ENCODE peak calls at places on chromosomes 13 and 19, in four cellular contexts. One of them, this sample, is unnamed.

GRCh38 chr19:33819875-33820781 is 23.5 kb downstream of the KCTD15 start:
- DNase-seq in Calu3: peak
- DNase-seq in GM10248: peak
- DNase-seq in GM12865: peak
- DNase-seq in this sample: peak

GRCh38 chr19:46618670-46619231 is 6.1 kb downstream of the PTGIR start:
- DNase-seq in Calu3: no peak
- DNase-seq in GM10248: no peak
- DNase-seq in GM12865: peak
- DNase-seq in this sample: no peak

GRCh38 chr19:58434217-58434616 is 5.7 kb downstream of the ZNF132 start:
- DNase-seq in Calu3: no peak
- DNase-seq in GM10248: no peak
- DNase-seq in GM12865: no peak
- DNase-seq in this sample: no peak

GRCh38 chr13:45936621-45937020 is 85.1 kb upstream of the SIAH3 start:
- DNase-seq in Calu3: no peak
- DNase-seq in GM10248: no peak
- DNase-seq in GM12865: no peak
- DNase-seq in this sample: no peak

GRCh38 chr19:8526345-8527062 is 12.5 kb upstream of the ZNF414 start:
- DNase-seq in Calu3: peak
- DNase-seq in GM10248: peak
- DNase-seq in GM12865: peak
- DNase-seq in this sample: peak

GRCh38 chr13:98155475-98156111 is 12.7 kb downstream of the FARP1 start:
- DNase-seq in Calu3: no peak
- DNase-seq in GM10248: no peak
- DNase-seq in GM12865: no peak
- DNase-seq in this sample: no peak

GRCh38 chr13:110536006-110536693 is 25.4 kb downstream of the RAB20 start:
- DNase-seq in Calu3: no peak
- DNase-seq in GM10248: peak
- DNase-seq in GM12865: no peak
- DNase-seq in this sample: no peak

GRCh38 chr13:44311011-44311481 is 62.6 kb upstream of the SERP2 start:
- DNase-seq in Calu3: peak
- DNase-seq in GM10248: no peak
- DNase-seq in GM12865: no peak
- DNase-seq in this sample: no peak

GRCh38 chr13:110023729-110024645 is 237.6 kb upstream of the IRS2 start:
- DNase-seq in Calu3: no peak
- DNase-seq in GM10248: no peak
- DNase-seq in GM12865: no peak
- DNase-seq in this sample: no peak

GRCh38 chr13:68190826-68191225 is 960.7 kb upstream of the PCDH9 start:
- DNase-seq in Calu3: peak
- DNase-seq in GM10248: no peak
- DNase-seq in GM12865: no peak
- DNase-seq in this sample: no peak

GRCh38 chr13:76489299-76489698 is 396.9 kb downstream of the KCTD12 start:
- DNase-seq in Calu3: no peak
- DNase-seq in GM10248: no peak
- DNase-seq in GM12865: no peak
- DNase-seq in this sample: no peak

GRCh38 chr19:13298565-13299481 is 148.6 kb downstream of the IER2 start:
- DNase-seq in Calu3: no peak
- DNase-seq in GM10248: no peak
- DNase-seq in GM12865: no peak
- DNase-seq in this sample: no peak

GRCh38 chr13:63706751-63707150 is 2291.1 kb upstream of the PCDH20 start:
- DNase-seq in Calu3: no peak
- DNase-seq in GM10248: no peak
- DNase-seq in GM12865: no peak
- DNase-seq in this sample: no peak

GRCh38 chr19:17327654-17328516 is 6.8 kb downstream of the ANO8 start:
- DNase-seq in Calu3: no peak
- DNase-seq in GM10248: peak
- DNase-seq in GM12865: peak
- DNase-seq in this sample: peak

GRCh38 chr13:109779074-109779473 is 7.3 kb downstream of the IRS2 start:
- DNase-seq in Calu3: no peak
- DNase-seq in GM10248: no peak
- DNase-seq in GM12865: no peak
- DNase-seq in this sample: no peak

GRCh38 chr19:10593820-10594637 is 6.9 kb upstream of the AP1M2 start:
- DNase-seq in Calu3: no peak
- DNase-seq in GM10248: no peak
- DNase-seq in GM12865: peak
- DNase-seq in this sample: no peak

GRCh38 chr13:106110241-106110855 is 425.1 kb downstream of the EFNB2 start:
- DNase-seq in Calu3: no peak
- DNase-seq in GM10248: no peak
- DNase-seq in GM12865: no peak
- DNase-seq in this sample: no peak

GRCh38 chr13:20570540-20570939 is 3.6 kb downstream of the IFT88 start:
- DNase-seq in Calu3: no peak
- DNase-seq in GM10248: no peak
- DNase-seq in GM12865: no peak
- DNase-seq in this sample: no peak

GRCh38 chr13:38954291-38954690 is 36.3 kb downstream of the STOML3 start:
- DNase-seq in Calu3: no peak
- DNase-seq in GM10248: no peak
- DNase-seq in GM12865: no peak
- DNase-seq in this sample: no peak

GRCh38 chr13:33927315-33927714 is 109.4 kb downstream of the RFC3 start:
- DNase-seq in Calu3: no peak
- DNase-seq in GM10248: no peak
- DNase-seq in GM12865: no peak
- DNase-seq in this sample: no peak

GRCh38 chr19:32691291-32691951 is at the start of gene NUDT19:
- DNase-seq in Calu3: peak
- DNase-seq in GM10248: peak
- DNase-seq in GM12865: peak
- DNase-seq in this sample: peak

GRCh38 chr13:85247780-85248179 is 551.4 kb downstream of the SLITRK6 start:
- DNase-seq in Calu3: no peak
- DNase-seq in GM10248: no peak
- DNase-seq in GM12865: no peak
- DNase-seq in this sample: no peak

GRCh38 chr13:98563071-98563470 is 13.8 kb downstream of the STK24 start:
- DNase-seq in Calu3: no peak
- DNase-seq in GM10248: no peak
- DNase-seq in GM12865: peak
- DNase-seq in this sample: no peak

GRCh38 chr19:6822311-6822670 is 49.8 kb downstream of the VAV1 start:
- DNase-seq in Calu3: no peak
- DNase-seq in GM10248: no peak
- DNase-seq in GM12865: no peak
- DNase-seq in this sample: no peak

GRCh38 chr19:19900124-19900523 is 622 bp upstream of the ZNF93 start:
- DNase-seq in Calu3: peak
- DNase-seq in GM10248: no peak
- DNase-seq in GM12865: no peak
- DNase-seq in this sample: no peak

GRCh38 chr13:25633108-25633507 is 261.3 kb downstream of the ATP8A2 start:
- DNase-seq in Calu3: no peak
- DNase-seq in GM10248: no peak
- DNase-seq in GM12865: no peak
- DNase-seq in this sample: no peak

GRCh38 chr13:44974056-44974798 is 15.0 kb downstream of the NUFIP1 start:
- DNase-seq in Calu3: no peak
- DNase-seq in GM10248: no peak
- DNase-seq in GM12865: peak
- DNase-seq in this sample: no peak

GRCh38 chr13:93218583-93218982 is 8.0 kb upstream of the GPC6 start:
- DNase-seq in Calu3: no peak
- DNase-seq in GM10248: no peak
- DNase-seq in GM12865: no peak
- DNase-seq in this sample: no peak

GRCh38 chr19:48419158-48419920 is 25.9 kb downstream of the GRIN2D start:
- DNase-seq in Calu3: no peak
- DNase-seq in GM10248: peak
- DNase-seq in GM12865: peak
- DNase-seq in this sample: no peak

DNA sequence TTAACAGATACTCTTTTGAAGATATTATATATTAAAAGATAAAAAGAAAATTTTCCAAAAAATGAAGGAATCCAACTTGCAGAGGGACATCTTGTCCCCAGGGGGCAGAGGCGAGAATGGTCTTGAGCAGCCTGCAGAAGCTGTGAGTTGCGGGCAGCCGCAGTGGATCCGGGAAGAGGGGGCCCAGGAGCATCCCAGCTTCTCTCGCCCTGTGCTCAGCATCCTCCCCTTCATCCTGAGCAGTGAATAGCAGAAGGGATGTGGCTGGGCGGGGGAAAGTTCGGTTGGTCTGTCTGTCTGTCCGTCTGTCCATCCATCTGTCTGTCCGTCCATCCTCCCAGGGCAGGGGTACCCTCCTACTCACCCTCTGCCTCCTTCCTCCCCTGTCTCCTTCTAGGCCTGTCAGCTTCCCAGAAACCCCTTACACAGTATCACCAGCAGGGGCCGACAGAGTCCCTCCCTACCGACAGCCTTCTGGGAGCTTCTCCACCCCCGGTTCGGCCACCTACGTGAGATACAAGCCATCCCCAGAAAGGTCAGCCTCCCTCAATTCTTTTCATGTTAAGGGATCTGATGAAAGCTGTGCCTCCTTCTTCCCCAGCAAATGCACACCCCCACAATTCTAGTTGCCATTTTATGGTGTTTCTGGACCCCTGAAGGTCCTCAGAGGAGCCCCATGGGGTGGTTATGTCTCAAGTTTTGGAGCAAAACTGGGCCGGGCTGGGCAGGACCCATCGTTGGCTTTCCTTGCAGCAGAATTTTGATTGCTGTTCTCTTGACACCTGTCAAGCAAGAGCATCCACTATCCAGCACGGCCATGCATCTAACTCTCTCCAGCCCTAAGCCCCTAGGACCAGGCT is 81.6 kb downstream of the DPF1 start:
- DNase-seq in Calu3: peak
- DNase-seq in GM10248: peak
- DNase-seq in GM12865: peak
- DNase-seq in this sample: no peak
- TF ChIP-seq CTCF in Calu3: peak
- TF ChIP-seq CTCF in GM10248: peak
- TF ChIP-seq CTCF in GM12865: peak
- TF ChIP-seq CTCF in this sample: no peak

DNA sequence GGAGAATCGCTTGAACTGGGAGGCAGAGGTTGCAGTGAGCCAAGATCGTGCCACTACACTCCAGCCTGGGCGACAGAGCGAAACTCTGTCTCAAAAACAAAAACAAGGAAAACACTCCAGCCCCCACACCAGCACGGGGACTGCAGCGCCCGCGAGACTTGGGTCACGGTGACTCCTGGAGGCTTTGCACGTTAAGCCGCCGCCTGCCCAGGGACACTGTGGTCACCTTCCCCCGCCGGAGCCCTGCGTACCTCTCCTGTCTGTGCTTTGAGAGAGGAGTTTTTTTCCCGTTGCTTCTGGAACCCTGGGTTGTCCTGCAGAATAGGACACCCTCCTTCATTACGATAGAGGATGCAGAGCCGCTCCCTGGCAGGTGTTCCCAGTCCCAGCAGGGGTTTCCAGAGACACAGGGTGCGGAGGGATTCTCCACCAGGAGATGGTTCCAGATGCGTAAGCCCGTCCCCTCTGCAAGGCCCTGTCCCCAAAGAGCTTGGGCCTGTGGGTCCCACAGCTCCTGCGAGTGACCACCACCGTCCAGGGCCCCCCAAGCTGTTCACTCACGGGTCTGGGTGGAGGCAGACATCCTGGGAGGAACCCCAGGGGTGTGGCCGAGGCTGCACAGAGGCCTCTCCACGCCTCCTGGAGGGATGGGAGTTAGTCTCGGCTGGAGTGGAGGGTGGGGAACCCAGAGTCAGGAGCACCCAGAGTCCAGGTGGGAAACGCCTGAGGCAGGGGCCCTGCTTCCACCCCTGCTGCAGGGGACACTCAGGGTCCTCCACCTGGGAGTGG is 42.8 kb upstream of the NDUFS7 start:
- DNase-seq in Calu3: no peak
- DNase-seq in GM10248: no peak
- DNase-seq in GM12865: no peak
- DNase-seq in this sample: no peak
- TF ChIP-seq CTCF in Calu3: no peak
- TF ChIP-seq CTCF in GM10248: no peak
- TF ChIP-seq CTCF in GM12865: no peak
- TF ChIP-seq CTCF in this sample: no peak

GRCh38 chr13:61950828-61951227 is 535.2 kb upstream of the PCDH20 start:
- DNase-seq in Calu3: no peak
- DNase-seq in GM10248: no peak
- DNase-seq in GM12865: no peak
- DNase-seq in this sample: no peak

GRCh38 chr13:61954092-61954491 is 538.4 kb upstream of the PCDH20 start:
- DNase-seq in Calu3: no peak
- DNase-seq in GM10248: no peak
- DNase-seq in GM12865: peak
- DNase-seq in this sample: no peak
- TF ChIP-seq CTCF in Calu3: no peak
- TF ChIP-seq CTCF in GM10248: peak
- TF ChIP-seq CTCF in GM12865: peak
- TF ChIP-seq CTCF in this sample: no peak

GRCh38 chr19:51259348-51260245 is 8.7 kb downstream of the SIGLECL1 start:
- DNase-seq in Calu3: peak
- DNase-seq in GM10248: peak
- DNase-seq in GM12865: peak
- DNase-seq in this sample: no peak
- TF ChIP-seq CTCF in Calu3: peak
- TF ChIP-seq CTCF in GM10248: peak
- TF ChIP-seq CTCF in GM12865: peak
- TF ChIP-seq CTCF in this sample: no peak

GRCh38 chr13:37615271-37615670 is 16.7 kb upstream of the POSTN start:
- DNase-seq in Calu3: no peak
- DNase-seq in GM10248: no peak
- DNase-seq in GM12865: no peak
- DNase-seq in this sample: no peak

GRCh38 chr13:37617162-37617561 is 18.6 kb upstream of the POSTN start:
- DNase-seq in Calu3: peak
- DNase-seq in GM10248: no peak
- DNase-seq in GM12865: no peak
- DNase-seq in this sample: no peak

GRCh38 chr13:37621811-37622361 is 23.3 kb upstream of the POSTN start:
- DNase-seq in Calu3: no peak
- DNase-seq in GM10248: no peak
- DNase-seq in GM12865: no peak
- DNase-seq in this sample: peak

GRCh38 chr13:37618554-37618953 is 20.0 kb upstream of the POSTN start:
- DNase-seq in Calu3: no peak
- DNase-seq in GM10248: no peak
- DNase-seq in GM12865: no peak
- DNase-seq in this sample: no peak

GRCh38 chr13:37616131-37616530 is 17.6 kb upstream of the POSTN start:
- DNase-seq in Calu3: no peak
- DNase-seq in GM10248: no peak
- DNase-seq in GM12865: no peak
- DNase-seq in this sample: no peak
- TF ChIP-seq CTCF in Calu3: no peak
- TF ChIP-seq CTCF in GM10248: no peak
- TF ChIP-seq CTCF in GM12865: no peak
- TF ChIP-seq CTCF in this sample: no peak

GRCh38 chr13:107563099-107563925 is 652.0 kb downstream of the LIG4 start:
- DNase-seq in Calu3: no peak
- DNase-seq in GM10248: no peak
- DNase-seq in GM12865: no peak
- DNase-seq in this sample: no peak
- TF ChIP-seq CTCF in Calu3: no peak
- TF ChIP-seq CTCF in GM10248: no peak
- TF ChIP-seq CTCF in GM12865: no peak
- TF ChIP-seq CTCF in this sample: no peak

This sample was measured in omental fat pad.